ENCODE peak calls at places on chromosomes 12 and 14, in six cellular contexts. H is GM12865, V is hippocampal formation, O is globus pallidus, L is non-pigmented ciliary epithelial cell, X is bronchial epithelial cell. N is an unnamed sample.

GRCh38 chr14:71582705-71583104 is 349.5 kb upstream of the RGS6 start:
- DNase-seq in H (no peak), V (no peak), O (no peak), L (peak), X (peak), N (peak)

GRCh38 chr12:63419119-63419518 is 249.2 kb downstream of the DPY19L2 start:
- DNase-seq in H (no peak), V (no peak), O (no peak), L (no peak), X (peak), N (no peak)

GRCh38 chr12:22231836-22232235 is 102.7 kb downstream of the ST8SIA1 start:
- DNase-seq in H (no peak), V (no peak), O (no peak), L (no peak), X (no peak), N (no peak)

GRCh38 chr12:27525373-27525772 is 1.4 kb downstream of the PPFIBP1 start:
- DNase-seq in H (no peak), V (no peak), O (peak), L (no peak), X (peak), N (no peak)

GRCh38 chr14:63343878-63344277 is 25.1 kb upstream of the GPHB5 start:
- DNase-seq in H (no peak), V (no peak), O (no peak), L (peak), X (peak), N (no peak)

GRCh38 chr12:19440916-19441315 is 1.6 kb downstream of the AEBP2 start:
- DNase-seq in H (no peak), V (no peak), O (no peak), L (no peak), X (no peak), N (no peak)

GRCh38 chr14:102590667-102591099 is 1.8 kb upstream of the RCOR1 start:
- DNase-seq in H (peak), V (no peak), O (peak), L (no peak), X (peak), N (no peak)

GRCh38 chr12:132190012-132190755 is 45.9 kb downstream of the NOC4L start:
- DNase-seq in H (peak), V (no peak), O (no peak), L (no peak), X (no peak), N (no peak)